ENCODE peak calls at places on chromosome 10, in eight cellular contexts. S is effector memory CD4-positive, alpha-beta T cell; C is mucosa of gallbladder; A is NCI-H2029; E is astrocyte of the cerebellum; G is small intestine; J is foreskin fibroblast; M is bronchial epithelial cell. K is an unnamed sample.

GRCh38 chr10:88651131-88651541 is 13.1 kb upstream of the LIPF start:
- DNase-seq in S (no peak), C (no peak), A (no peak), E (peak; percentile 83), G (no peak), J (peak; percentile 87), M (peak; percentile 86), K (peak; percentile 70)

GRCh38 chr10:116721991-116722392 is 20.4 kb downstream of the HSPA12A start:
- DNase-seq in S (no peak), C (no peak), A (no peak), E (no peak), G (no peak), J (no peak), M (no peak), K (no peak)

GRCh38 chr10:36538945-36539586 is 586.3 kb upstream of the ANKRD30A start:
- DNase-seq in S (no peak), C (peak; percentile 56), A (no peak), E (no peak), G (no peak), J (peak; percentile 76), M (peak; percentile 82), K (no peak)

GRCh38 chr10:115861455-115861854 is 411.6 kb downstream of the GFRA1 start:
- DNase-seq in S (no peak), C (no peak), A (no peak), E (no peak), G (no peak), J (peak; percentile 32), M (peak; percentile 3), K (no peak)

GRCh38 chr10:97466755-97467154 is 20.8 kb downstream of the ZDHHC16 start:
- DNase-seq in S (no peak), C (no peak), A (no peak), E (no peak), G (no peak), J (peak; percentile 29), M (peak; percentile 83), K (no peak)

GRCh38 chr10:71638577-71639411 is 80.8 kb downstream of the C10orf105 start:
- DNase-seq in S (no peak), C (peak; percentile 80), A (no peak), E (no peak), G (peak; percentile 98), J (no peak), M (no peak), K (no peak)

GRCh38 chr10:104559935-104560334 is 81.2 kb upstream of the SORCS3 start:
- DNase-seq in S (no peak), C (no peak), A (no peak), E (no peak), G (no peak), J (no peak), M (no peak), K (no peak)

GRCh38 chr10:113961261-113961938 is 82.3 kb upstream of the ADRB1 start:
- DNase-seq in S (peak; percentile 74), C (peak; percentile 34), A (peak; percentile 28), E (no peak), G (peak; percentile 70), J (no peak), M (no peak), K (no peak)

GRCh38 chr10:117621196-117621595 is 78.7 kb downstream of the EMX2 start:
- DNase-seq in S (no peak), C (no peak), A (no peak), E (no peak), G (no peak), J (no peak), M (no peak), K (no peak)

GRCh38 chr10:67764012-67764822 is 68.2 kb upstream of the CTNNA3 start:
- DNase-seq in S (peak; percentile 94), C (peak; percentile 97), A (peak; percentile 69), E (peak; percentile 84), G (peak; percentile 95), J (peak; percentile 93), M (peak; percentile 80), K (peak; percentile 66)

GRCh38 chr10:69392481-69393000 is 24.2 kb downstream of the TACR2 start:
- DNase-seq in S (peak; percentile 65), C (peak; percentile 84), A (peak; percentile 57), E (peak; percentile 55), G (peak; percentile 82), J (peak; percentile 92), M (peak; percentile 81), K (peak; percentile 34)